ENCODE peak calls at places on chromosomes 3 and 15, in six cellular contexts. D is GM12865, Z is GM20000, G is IMR-90, M is adrenal gland, F is RWPE2. W is an unnamed sample.

GRCh38 chr15:31513178-31513577 is 186.5 kb downstream of the KLF13 start:
- DNase-seq in Z (no peak), D (no peak), F (no peak), G (no peak), M (no peak), W (peak; percentile 34)

GRCh38 chr15:79629687-79630086 is 197.6 kb downstream of the MINAR1 start:
- DNase-seq in D (no peak), G (peak; percentile 41), F (no peak), Z (no peak), M (no peak), W (no peak)

GRCh38 chr15:60523056-60523455 is 44.1 kb upstream of the ICE2 start:
- DNase-seq in M (no peak), G (peak; percentile 80), F (no peak), D (no peak), Z (no peak), W (no peak)

GRCh38 chr15:53525894-53526293 is 233.6 kb downstream of the WDR72 start:
- DNase-seq in Z (no peak), M (no peak), D (no peak), F (no peak), G (no peak), W (no peak)

GRCh38 chr3:70832035-70832795 is 519.8 kb upstream of the MDFIC2 start:
- DNase-seq in D (no peak), F (no peak), Z (no peak), G (peak; percentile 86), M (peak; percentile 46), W (no peak)

GRCh38 chr3:81249540-81250029 is 511.9 kb downstream of the GBE1 start:
- DNase-seq in D (peak; percentile 10), F (no peak), G (peak; percentile 6), M (no peak), Z (peak; percentile 2), W (no peak)

GRCh38 chr15:33016405-33017024 is 178.0 kb downstream of the FMN1 start:
- DNase-seq in Z (no peak), M (no peak), F (no peak), G (no peak), D (no peak), W (no peak)

GRCh38 chr3:194364652-194365434 is 4.7 kb downstream of the LRRC15 start:
- DNase-seq in G (peak; percentile 94), F (no peak), M (peak; percentile 36), D (no peak), Z (no peak), W (peak; percentile 95)

GRCh38 chr3:184711366-184712247 is at the start of gene MAGEF1:
- DNase-seq in Z (peak; percentile 91), F (no peak), G (peak; percentile 81), M (peak; percentile 81), D (peak; percentile 85), W (peak; percentile 89)

GRCh38 chr3:14439501-14440167 is 37.2 kb downstream of the SLC6A6 start:
- DNase-seq in Z (no peak), F (no peak), M (peak; percentile 86), D (no peak), G (peak; percentile 52), W (peak; percentile 92)

GRCh38 chr3:136247436-136247835 is 2.7 kb upstream of the PCCB start:
- DNase-seq in F (no peak), Z (no peak), D (no peak), M (no peak), G (no peak), W (no peak)

GRCh38 chr3:5186089-5186853 is 1.2 kb upstream of the EDEM1 start:
- DNase-seq in F (no peak), G (no peak), M (peak; percentile 36), D (peak; percentile 75), Z (peak; percentile 52), W (no peak)

GRCh38 chr3:90091557-90091956 is 984.1 kb downstream of the EPHA3 start:
- DNase-seq in F (no peak), G (peak; percentile 34), D (peak; percentile 13), M (no peak), Z (no peak), W (no peak)

GRCh38 chr3:101836907-101837598 is 12.3 kb upstream of the NFKBIZ start:
- DNase-seq in Z (no peak), G (peak; percentile 93), F (no peak), D (no peak), M (no peak), W (no peak)

GRCh38 chr3:75321060-75321459 is 343.1 kb upstream of the FRG2C start:
- DNase-seq in Z (no peak), G (no peak), D (no peak), M (no peak), F (no peak), W (no peak)

GRCh38 chr3:48614044-48614443 is 4.6 kb upstream of the UQCRC1 start:
- DNase-seq in Z (no peak), M (no peak), G (peak; percentile 82), D (no peak), F (no peak), W (no peak)

GRCh38 chr3:153572165-153572564 is 410.1 kb downstream of the RAP2B start:
- DNase-seq in G (no peak), F (no peak), M (no peak), D (no peak), Z (no peak), W (no peak)

GRCh38 chr3:10389995-10390394 is 69.1 kb upstream of the SEC13 start:
- DNase-seq in F (no peak), Z (peak; percentile 38), G (no peak), M (no peak), D (peak; percentile 51), W (no peak)

GRCh38 chr15:31391687-31392671 is 65.3 kb downstream of the KLF13 start:
- DNase-seq in M (peak; percentile 83), Z (peak; percentile 90), D (peak; percentile 73), G (peak; percentile 62), F (no peak), W (peak; percentile 86)

GRCh38 chr3:128663151-128663550 is 12.5 kb upstream of the RPN1 start:
- DNase-seq in M (no peak), D (no peak), Z (no peak), F (no peak), G (no peak), W (no peak)

GRCh38 chr3:179289295-179289694 is 33.5 kb upstream of the ZNF639 start:
- DNase-seq in D (no peak), G (no peak), M (no peak), Z (no peak), F (no peak), W (no peak)

GRCh38 chr3:16601539-16602005 is 3.7 kb downstream of the DAZL start:
- DNase-seq in M (no peak), G (no peak), Z (no peak), D (no peak), F (no peak), W (no peak)

GRCh38 chr3:175199961-175200360 is 340.8 kb downstream of the NAALADL2 start:
- DNase-seq in D (no peak), M (no peak), G (peak; percentile 45), Z (no peak), F (no peak), W (no peak)

GRCh38 chr3:160686955-160687535 is 10.1 kb downstream of the ARL14 start:
- DNase-seq in Z (peak; percentile 19), D (peak; percentile 33), F (no peak), M (no peak), G (peak; percentile 24), W (no peak)

GRCh38 chr3:169280010-169280585 is 383.4 kb downstream of the MECOM start:
- DNase-seq in G (no peak), F (no peak), M (no peak), Z (no peak), D (no peak), W (no peak)

GRCh38 chr3:13189639-13190375 is 116.6 kb upstream of the IQSEC1 start:
- DNase-seq in D (peak; percentile 41), M (peak; percentile 36), F (no peak), Z (no peak), G (peak; percentile 36), W (no peak)

DNA sequence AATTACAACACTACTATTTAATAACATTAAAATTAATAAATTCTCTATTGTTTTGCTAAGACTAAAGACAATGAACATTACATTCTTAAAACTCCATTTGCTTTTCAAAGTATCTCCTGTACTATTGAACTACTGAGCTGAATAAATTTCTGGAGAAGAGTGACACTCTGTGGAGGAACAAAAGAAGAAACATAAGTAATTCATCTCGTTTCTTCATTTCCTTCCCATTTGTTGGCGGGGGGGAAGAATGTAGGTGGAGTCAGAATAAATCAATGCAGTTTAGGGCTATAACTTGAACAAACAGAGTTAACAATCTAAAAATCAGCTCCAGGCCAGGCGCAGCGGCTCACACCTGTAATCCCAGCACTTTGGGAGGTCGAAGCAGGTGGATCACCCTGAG is 32.7 kb downstream of the EFHB start:
- DNase-seq in Z (no peak), G (no peak), F (no peak), D (no peak), M (no peak), W (no peak)
- TF ChIP-seq CTCF in Z (no peak), G (peak; percentile 22), F (peak; percentile 31), D (no peak), M (no peak), W (peak; percentile 36)

GRCh38 chr3:87261925-87262324 is 14.5 kb downstream of the POU1F1 start:
- DNase-seq in D (no peak), M (no peak), Z (no peak), F (no peak), G (no peak), W (no peak)

DNA sequence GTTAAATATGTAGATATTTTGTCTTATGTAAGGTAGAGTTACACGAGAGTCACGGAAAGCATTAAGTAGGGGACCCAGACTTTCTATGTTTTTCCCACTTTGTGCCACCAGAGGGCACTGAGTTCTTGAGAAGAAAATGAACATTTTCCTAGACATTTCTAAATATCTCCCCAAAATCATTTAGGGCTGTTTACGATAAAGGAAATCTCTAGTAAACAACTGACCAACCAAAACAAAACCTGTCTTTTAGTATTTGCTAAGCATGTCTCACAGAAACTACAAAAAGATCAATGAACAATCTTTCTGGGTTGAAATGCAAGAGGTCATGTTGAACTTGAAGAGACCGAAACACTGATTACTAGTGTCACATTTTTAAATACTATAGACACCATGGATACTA is 16.1 kb downstream of the POU1F1 start:
- DNase-seq in D (peak; percentile 55), Z (peak; percentile 25), G (peak; percentile 51), M (peak; percentile 54), F (no peak), W (no peak)
- TF ChIP-seq CTCF in D (peak; percentile 71), Z (peak; percentile 65), G (peak; percentile 57), M (peak; percentile 45), F (peak; percentile 82), W (peak; percentile 77)

DNA sequence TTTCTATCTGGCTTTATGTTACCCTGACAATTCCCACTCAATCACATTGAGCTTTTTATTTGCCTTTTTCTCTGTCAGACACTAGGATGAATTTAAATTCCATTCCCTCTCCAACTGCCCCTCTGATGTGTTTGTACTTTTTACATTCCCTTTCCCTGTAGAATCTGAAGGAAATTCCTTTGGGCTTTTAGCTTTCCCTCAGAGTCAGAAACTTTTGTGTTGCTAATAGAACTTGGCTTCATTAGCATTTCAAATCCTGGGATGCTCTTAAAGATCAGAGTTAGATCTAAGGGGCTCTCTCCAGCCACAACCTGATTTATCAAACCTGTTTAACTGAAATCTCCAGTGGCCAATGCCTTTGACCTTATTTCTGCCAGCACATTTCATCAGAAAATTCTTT is 7.9 kb upstream of the RARB start:
- DNase-seq in M (no peak), Z (no peak), G (no peak), F (no peak), D (no peak), W (no peak)
- TF ChIP-seq CTCF in M (no peak), Z (no peak), G (no peak), F (no peak), D (no peak), W (no peak)

DNA sequence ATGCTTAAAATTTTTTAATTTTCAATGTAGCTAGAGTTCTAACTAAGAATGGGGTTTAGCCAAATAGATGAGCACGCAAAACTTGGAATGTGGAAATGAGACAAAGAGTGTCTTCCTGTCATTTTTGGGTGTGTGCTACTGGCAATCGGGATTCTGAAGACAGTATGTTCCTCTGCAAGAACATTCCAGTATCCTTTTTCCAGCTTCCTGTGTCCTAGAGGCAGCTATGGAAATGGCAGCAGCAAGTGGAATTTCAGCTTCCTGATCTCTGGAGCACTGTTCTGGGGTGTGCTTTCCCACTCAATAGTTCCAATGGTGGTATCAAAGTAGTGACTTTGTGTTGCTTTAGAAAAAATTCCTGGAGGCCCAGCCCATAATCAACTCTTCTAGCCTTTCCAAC is 642.9 kb upstream of the KCNMB2 start:
- DNase-seq in D (no peak), Z (no peak), F (no peak), G (no peak), M (no peak), W (no peak)
- TF ChIP-seq CTCF in D (no peak), Z (no peak), F (no peak), G (no peak), M (no peak), W (peak; percentile 46)

W was measured in osteocyte.